ENCODE peak calls at places on chromosomes 3 and 15, in ten cellular contexts. Y is activated CD4-positive, alpha-beta T cell treated with anti-CD3 and anti-CD28 coated beads, Interleukin-2, amount 50 U/mL, for 1 hour; R is HT1080; J is AG10803; H is kidney epithelial cell; I is HS-27A; W is activated effector memory CD4-positive, alpha-beta T cell treated with Interleukin-2 at 50 U/mL for 16 hours; S is NAMALWA; A is nucleus accumbens; L is HFFc6. K is an unnamed sample.

GRCh38 chr15:100785181-100786138 is 94.2 kb upstream of the ALDH1A3 start:
- DNase-seq in W (no peak), H (no peak), I (no peak), J (peak), R (no peak), L (no peak), Y (no peak), S (no peak), A (no peak), K (no peak)

GRCh38 chr3:5442106-5442785 is 254.7 kb downstream of the EDEM1 start:
- DNase-seq in S (no peak), A (no peak), W (no peak), J (no peak), I (no peak), Y (no peak), R (peak), L (no peak), H (no peak), K (no peak)

GRCh38 chr3:31636063-31636462 is 103.3 kb downstream of the STT3B start:
- DNase-seq in I (no peak), R (no peak), J (peak), H (no peak), A (no peak), L (no peak), Y (no peak), S (no peak), W (no peak), K (no peak)

GRCh38 chr15:66356069-66356358 is 471 bp downstream of the TIPIN start:
- DNase-seq in I (no peak), L (no peak), A (no peak), Y (no peak), R (no peak), W (no peak), S (no peak), J (no peak), H (no peak), K (no peak)

GRCh38 chr3:193335031-193335430 is 43.5 kb downstream of the ATP13A5 start:
- DNase-seq in S (no peak), J (no peak), I (no peak), A (no peak), R (peak), W (no peak), Y (no peak), L (no peak), H (no peak), K (no peak)

GRCh38 chr3:28916713-28917499 is 364.0 kb upstream of the RBMS3 start:
- DNase-seq in J (peak), S (peak), H (no peak), L (peak), Y (no peak), A (peak), I (peak), W (no peak), R (peak), K (peak)

GRCh38 chr3:154050766-154051165 is 70.4 kb upstream of the ARHGEF26 start:
- DNase-seq in R (peak), I (no peak), J (peak), S (no peak), Y (no peak), L (no peak), H (no peak), A (no peak), W (no peak), K (no peak)

GRCh38 chr3:13896473-13897154 is 16.7 kb upstream of the WNT7A start:
- DNase-seq in Y (peak), R (peak), A (no peak), I (no peak), H (no peak), S (peak), W (peak), J (peak), L (peak), K (no peak)

GRCh38 chr15:67133738-67134576 is 68.6 kb downstream of the SMAD3 start:
- DNase-seq in S (peak), Y (peak), J (no peak), R (peak), L (no peak), I (no peak), A (no peak), W (peak), H (peak), K (no peak)

GRCh38 chr3:119700269-119700919 is 2.4 kb upstream of the CFAP91 start:
- DNase-seq in L (peak), Y (no peak), S (peak), J (peak), A (no peak), R (peak), I (no peak), W (no peak), H (peak), K (no peak)

GRCh38 chr3:64408770-64409169 is 183.5 kb upstream of the PRICKLE2 start:
- DNase-seq in I (no peak), S (no peak), J (no peak), R (peak), H (no peak), L (peak), W (no peak), Y (no peak), A (no peak), K (no peak)

GRCh38 chr3:172641291-172641690 is 69.6 kb downstream of the NCEH1 start:
- DNase-seq in J (no peak), A (no peak), I (no peak), L (no peak), S (no peak), R (no peak), W (no peak), Y (no peak), H (no peak), K (no peak)